ENCODE peak calls at places on chromosomes 13 and 19, in seven cellular contexts. One of them, this sample, is unnamed.

GRCh38 chr19:4878491-4878968 is 11.1 kb upstream of the PLIN3 start:
- DNase-seq in epithelial cell of esophagus: no peak
- DNase-seq in fibroblast of lung: no peak
- DNase-seq in IMR-90: no peak
- DNase-seq in foreskin fibroblast: no peak
- DNase-seq in fibroblast of pulmonary artery: no peak
- DNase-seq in CD4-positive, CD25-positive, alpha-beta regulatory T cell: no peak
- DNase-seq in this sample: no peak

GRCh38 chr19:29491491-29491890 is 34.3 kb upstream of the VSTM2B start:
- DNase-seq in epithelial cell of esophagus: no peak
- DNase-seq in fibroblast of lung: no peak
- DNase-seq in IMR-90: no peak
- DNase-seq in foreskin fibroblast: no peak
- DNase-seq in fibroblast of pulmonary artery: no peak
- DNase-seq in CD4-positive, CD25-positive, alpha-beta regulatory T cell: no peak
- DNase-seq in this sample: no peak

GRCh38 chr19:13171146-13171545 is 20.9 kb downstream of the IER2 start:
- DNase-seq in epithelial cell of esophagus: peak
- DNase-seq in fibroblast of lung: no peak
- DNase-seq in IMR-90: no peak
- DNase-seq in foreskin fibroblast: no peak
- DNase-seq in fibroblast of pulmonary artery: no peak
- DNase-seq in CD4-positive, CD25-positive, alpha-beta regulatory T cell: no peak
- DNase-seq in this sample: no peak

GRCh38 chr19:36149673-36150406 is 2.4 kb downstream of the COX7A1 start:
- DNase-seq in epithelial cell of esophagus: peak
- DNase-seq in fibroblast of lung: no peak
- DNase-seq in IMR-90: no peak
- DNase-seq in foreskin fibroblast: no peak
- DNase-seq in fibroblast of pulmonary artery: no peak
- DNase-seq in CD4-positive, CD25-positive, alpha-beta regulatory T cell: no peak
- DNase-seq in this sample: no peak

GRCh38 chr19:31334849-31335624 is 14.2 kb downstream of the TSHZ3 start:
- DNase-seq in epithelial cell of esophagus: peak
- DNase-seq in fibroblast of lung: peak
- DNase-seq in IMR-90: peak
- DNase-seq in foreskin fibroblast: no peak
- DNase-seq in fibroblast of pulmonary artery: peak
- DNase-seq in CD4-positive, CD25-positive, alpha-beta regulatory T cell: no peak
- DNase-seq in this sample: no peak

GRCh38 chr13:41974262-41974900 is 13.5 kb upstream of the VWA8 start:
- DNase-seq in epithelial cell of esophagus: peak
- DNase-seq in fibroblast of lung: no peak
- DNase-seq in IMR-90: no peak
- DNase-seq in foreskin fibroblast: no peak
- DNase-seq in fibroblast of pulmonary artery: no peak
- DNase-seq in CD4-positive, CD25-positive, alpha-beta regulatory T cell: no peak
- DNase-seq in this sample: peak

GRCh38 chr13:66886248-66886647 is 343.9 kb downstream of the PCDH9 start:
- DNase-seq in epithelial cell of esophagus: peak
- DNase-seq in fibroblast of lung: peak
- DNase-seq in IMR-90: no peak
- DNase-seq in foreskin fibroblast: no peak
- DNase-seq in fibroblast of pulmonary artery: no peak
- DNase-seq in CD4-positive, CD25-positive, alpha-beta regulatory T cell: no peak
- DNase-seq in this sample: no peak

GRCh38 chr13:20955496-20955895 is 53.0 kb upstream of the XPO4 start:
- DNase-seq in epithelial cell of esophagus: no peak
- DNase-seq in fibroblast of lung: no peak
- DNase-seq in IMR-90: no peak
- DNase-seq in foreskin fibroblast: no peak
- DNase-seq in fibroblast of pulmonary artery: no peak
- DNase-seq in CD4-positive, CD25-positive, alpha-beta regulatory T cell: no peak
- DNase-seq in this sample: no peak

GRCh38 chr19:6769006-6769637 is 1.9 kb upstream of the SH2D3A start:
- DNase-seq in epithelial cell of esophagus: peak
- DNase-seq in fibroblast of lung: no peak
- DNase-seq in IMR-90: peak
- DNase-seq in foreskin fibroblast: peak
- DNase-seq in fibroblast of pulmonary artery: peak
- DNase-seq in CD4-positive, CD25-positive, alpha-beta regulatory T cell: peak
- DNase-seq in this sample: no peak

GRCh38 chr19:30229524-30230174 is 142.5 kb upstream of the ZNF536 start:
- DNase-seq in epithelial cell of esophagus: no peak
- DNase-seq in fibroblast of lung: no peak
- DNase-seq in IMR-90: peak
- DNase-seq in foreskin fibroblast: peak
- DNase-seq in fibroblast of pulmonary artery: no peak
- DNase-seq in CD4-positive, CD25-positive, alpha-beta regulatory T cell: no peak
- DNase-seq in this sample: no peak

GRCh38 chr19:54708781-54709180 is 15.5 kb upstream of the KIR3DL3 start:
- DNase-seq in epithelial cell of esophagus: no peak
- DNase-seq in fibroblast of lung: no peak
- DNase-seq in IMR-90: no peak
- DNase-seq in foreskin fibroblast: no peak
- DNase-seq in fibroblast of pulmonary artery: no peak
- DNase-seq in CD4-positive, CD25-positive, alpha-beta regulatory T cell: no peak
- DNase-seq in this sample: no peak

GRCh38 chr19:6423499-6424189 is 967 bp downstream of the KHSRP start:
- DNase-seq in epithelial cell of esophagus: peak
- DNase-seq in fibroblast of lung: peak
- DNase-seq in IMR-90: peak
- DNase-seq in foreskin fibroblast: peak
- DNase-seq in fibroblast of pulmonary artery: peak
- DNase-seq in CD4-positive, CD25-positive, alpha-beta regulatory T cell: peak
- DNase-seq in this sample: no peak

GRCh38 chr19:55855160-55855559 is 18.8 kb downstream of the NLRP4 start:
- DNase-seq in epithelial cell of esophagus: no peak
- DNase-seq in fibroblast of lung: no peak
- DNase-seq in IMR-90: no peak
- DNase-seq in foreskin fibroblast: no peak
- DNase-seq in fibroblast of pulmonary artery: no peak
- DNase-seq in CD4-positive, CD25-positive, alpha-beta regulatory T cell: no peak
- DNase-seq in this sample: no peak

DNA sequence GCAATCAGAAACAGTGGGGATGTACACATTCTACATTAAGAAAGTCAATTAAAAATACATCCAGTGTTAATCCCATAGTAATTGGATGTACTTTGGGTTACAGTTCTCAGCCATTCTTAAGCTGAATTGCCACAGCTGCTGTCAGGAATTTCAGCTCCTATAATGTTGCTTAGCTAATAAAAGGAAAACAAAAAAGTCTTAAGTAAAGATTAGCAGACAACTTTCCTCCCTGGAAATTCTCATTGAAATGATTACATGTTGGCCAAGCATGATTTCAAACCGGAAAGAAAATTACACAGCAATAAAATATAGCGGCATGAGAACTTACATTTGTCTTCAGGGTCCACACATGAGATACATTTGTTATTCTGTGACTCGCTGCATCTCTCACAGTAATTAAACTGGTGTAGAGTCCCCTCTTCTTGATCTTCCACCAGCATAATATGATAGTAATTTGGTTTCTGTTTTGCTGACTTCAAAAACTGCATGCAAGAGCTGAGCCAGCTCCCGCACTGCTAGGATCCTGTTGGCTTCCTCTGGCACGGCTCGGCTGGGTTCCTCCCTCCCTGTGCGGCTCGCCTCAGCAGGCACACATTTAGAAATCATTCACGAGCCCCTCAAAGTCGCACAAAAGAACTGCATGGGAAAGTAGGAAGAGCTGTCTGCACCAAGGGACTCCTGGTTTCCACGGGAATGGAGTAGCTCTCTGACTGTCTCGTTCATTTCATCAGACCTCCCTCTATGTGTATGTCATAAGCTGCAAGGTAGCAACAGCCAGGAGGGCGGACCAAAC is at the start of gene HTR2A:
- DNase-seq in epithelial cell of esophagus: peak
- DNase-seq in fibroblast of lung: peak
- DNase-seq in IMR-90: peak
- DNase-seq in foreskin fibroblast: peak
- DNase-seq in fibroblast of pulmonary artery: peak
- DNase-seq in CD4-positive, CD25-positive, alpha-beta regulatory T cell: no peak
- DNase-seq in this sample: peak
- H3K4me3 ChIP-seq in epithelial cell of esophagus: no peak
- H3K4me3 ChIP-seq in fibroblast of lung: peak
- H3K4me3 ChIP-seq in IMR-90: peak
- H3K4me3 ChIP-seq in foreskin fibroblast: peak
- H3K4me3 ChIP-seq in fibroblast of pulmonary artery: peak
- H3K4me3 ChIP-seq in CD4-positive, CD25-positive, alpha-beta regulatory T cell: no peak
- H3K4me3 ChIP-seq in this sample: peak

GRCh38 chr13:95607363-95607762 is 37.1 kb downstream of the DZIP1 start:
- DNase-seq in epithelial cell of esophagus: peak
- DNase-seq in fibroblast of lung: peak
- DNase-seq in IMR-90: peak
- DNase-seq in foreskin fibroblast: peak
- DNase-seq in fibroblast of pulmonary artery: peak
- DNase-seq in CD4-positive, CD25-positive, alpha-beta regulatory T cell: no peak
- DNase-seq in this sample: no peak

GRCh38 chr13:95604534-95604915 is 40.0 kb downstream of the DZIP1 start:
- DNase-seq in epithelial cell of esophagus: peak
- DNase-seq in fibroblast of lung: peak
- DNase-seq in IMR-90: peak
- DNase-seq in foreskin fibroblast: no peak
- DNase-seq in fibroblast of pulmonary artery: peak
- DNase-seq in CD4-positive, CD25-positive, alpha-beta regulatory T cell: no peak
- DNase-seq in this sample: no peak

GRCh38 chr13:95608640-95609280 is 35.7 kb downstream of the DZIP1 start:
- DNase-seq in epithelial cell of esophagus: peak
- DNase-seq in fibroblast of lung: peak
- DNase-seq in IMR-90: no peak
- DNase-seq in foreskin fibroblast: no peak
- DNase-seq in fibroblast of pulmonary artery: no peak
- DNase-seq in CD4-positive, CD25-positive, alpha-beta regulatory T cell: no peak
- DNase-seq in this sample: no peak

GRCh38 chr13:95603887-95604533 is 40.5 kb downstream of the DZIP1 start:
- DNase-seq in epithelial cell of esophagus: peak
- DNase-seq in fibroblast of lung: peak
- DNase-seq in IMR-90: no peak
- DNase-seq in foreskin fibroblast: peak
- DNase-seq in fibroblast of pulmonary artery: peak
- DNase-seq in CD4-positive, CD25-positive, alpha-beta regulatory T cell: no peak
- DNase-seq in this sample: peak

DNA sequence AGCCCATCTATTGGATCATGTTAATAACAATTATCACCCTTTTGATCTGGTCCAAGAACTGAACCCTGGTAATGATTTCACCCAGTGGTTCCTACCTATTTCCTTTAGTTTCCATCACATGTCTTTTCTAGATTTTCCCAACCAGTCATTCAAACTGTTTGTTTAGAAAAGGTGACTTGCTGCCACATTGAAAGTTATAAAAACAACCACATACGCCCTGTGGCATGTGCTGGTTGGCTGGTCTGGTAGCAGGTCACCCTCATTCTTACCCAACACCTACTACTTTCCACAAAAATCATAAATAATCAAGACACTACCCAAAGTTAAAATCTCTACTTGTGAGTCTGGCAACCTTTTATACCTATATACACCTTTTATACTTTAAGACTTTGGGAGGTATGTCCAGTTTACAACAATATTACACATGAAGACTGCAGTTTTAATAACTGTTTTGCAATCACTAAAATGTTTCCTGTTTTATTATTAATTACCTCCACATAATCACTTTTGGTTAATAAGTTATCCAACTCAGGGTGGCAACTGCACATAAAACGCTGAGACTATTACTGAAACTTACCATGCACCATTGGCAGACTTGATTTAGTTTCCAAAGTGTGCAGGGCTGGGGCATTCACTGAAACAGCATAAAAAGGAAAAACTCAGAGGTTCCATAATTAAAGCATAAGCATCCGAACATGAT is 38.9 kb downstream of the DZIP1 start:
- DNase-seq in epithelial cell of esophagus: peak
- DNase-seq in fibroblast of lung: no peak
- DNase-seq in IMR-90: no peak
- DNase-seq in foreskin fibroblast: no peak
- DNase-seq in fibroblast of pulmonary artery: no peak
- DNase-seq in CD4-positive, CD25-positive, alpha-beta regulatory T cell: no peak
- DNase-seq in this sample: no peak
- H3K4me3 ChIP-seq in epithelial cell of esophagus: no peak
- H3K4me3 ChIP-seq in fibroblast of lung: no peak
- H3K4me3 ChIP-seq in IMR-90: no peak
- H3K4me3 ChIP-seq in foreskin fibroblast: no peak
- H3K4me3 ChIP-seq in fibroblast of pulmonary artery: no peak
- H3K4me3 ChIP-seq in CD4-positive, CD25-positive, alpha-beta regulatory T cell: no peak
- H3K4me3 ChIP-seq in this sample: no peak

DNA sequence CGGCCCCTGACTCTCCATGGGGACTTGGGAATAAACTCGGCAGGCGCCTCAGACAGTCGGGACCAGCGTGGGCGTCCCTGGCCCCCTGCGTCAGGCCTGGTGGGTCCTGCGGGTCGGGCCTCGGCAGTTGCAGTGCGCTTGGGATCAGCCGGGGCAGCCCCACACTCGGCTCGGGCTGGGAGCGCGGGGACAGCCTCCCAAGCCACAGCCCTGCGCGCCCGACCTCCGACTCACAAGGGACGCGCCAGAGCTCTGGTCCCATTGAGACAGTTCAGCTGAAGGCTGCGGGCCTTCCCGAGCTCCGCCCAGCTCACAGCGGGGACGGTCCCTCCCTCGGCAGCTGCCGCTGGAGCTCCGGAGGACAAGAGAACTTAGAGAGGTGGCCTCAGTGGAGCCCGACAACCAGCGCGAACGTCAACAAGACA is 45.7 kb upstream of the ZNF730 start:
- DNase-seq in epithelial cell of esophagus: no peak
- DNase-seq in fibroblast of lung: peak
- DNase-seq in IMR-90: peak
- DNase-seq in foreskin fibroblast: peak
- DNase-seq in fibroblast of pulmonary artery: peak
- DNase-seq in CD4-positive, CD25-positive, alpha-beta regulatory T cell: no peak
- DNase-seq in this sample: no peak
- H3K4me3 ChIP-seq in epithelial cell of esophagus: peak
- H3K4me3 ChIP-seq in fibroblast of lung: peak
- H3K4me3 ChIP-seq in IMR-90: peak
- H3K4me3 ChIP-seq in foreskin fibroblast: peak
- H3K4me3 ChIP-seq in fibroblast of pulmonary artery: peak
- H3K4me3 ChIP-seq in CD4-positive, CD25-positive, alpha-beta regulatory T cell: no peak
- H3K4me3 ChIP-seq in this sample: no peak

GRCh38 chr13:98978280-98978679 is 416 bp upstream of the DOCK9 start:
- DNase-seq in epithelial cell of esophagus: peak
- DNase-seq in fibroblast of lung: peak
- DNase-seq in IMR-90: peak
- DNase-seq in foreskin fibroblast: peak
- DNase-seq in fibroblast of pulmonary artery: peak
- DNase-seq in CD4-positive, CD25-positive, alpha-beta regulatory T cell: no peak
- DNase-seq in this sample: no peak

GRCh38 chr13:98976941-98977340 is 923 bp downstream of the DOCK9 start:
- DNase-seq in epithelial cell of esophagus: no peak
- DNase-seq in fibroblast of lung: peak
- DNase-seq in IMR-90: peak
- DNase-seq in foreskin fibroblast: no peak
- DNase-seq in fibroblast of pulmonary artery: peak
- DNase-seq in CD4-positive, CD25-positive, alpha-beta regulatory T cell: no peak
- DNase-seq in this sample: no peak

GRCh38 chr13:98976338-98976737 is 1.5 kb downstream of the DOCK9 start:
- DNase-seq in epithelial cell of esophagus: no peak
- DNase-seq in fibroblast of lung: peak
- DNase-seq in IMR-90: peak
- DNase-seq in foreskin fibroblast: peak
- DNase-seq in fibroblast of pulmonary artery: peak
- DNase-seq in CD4-positive, CD25-positive, alpha-beta regulatory T cell: no peak
- DNase-seq in this sample: no peak

GRCh38 chr13:98979012-98979411 is 1.1 kb upstream of the DOCK9 start:
- DNase-seq in epithelial cell of esophagus: no peak
- DNase-seq in fibroblast of lung: no peak
- DNase-seq in IMR-90: no peak
- DNase-seq in foreskin fibroblast: no peak
- DNase-seq in fibroblast of pulmonary artery: no peak
- DNase-seq in CD4-positive, CD25-positive, alpha-beta regulatory T cell: no peak
- DNase-seq in this sample: no peak

GRCh38 chr13:98977568-98978270 is at the start of gene DOCK9:
- DNase-seq in epithelial cell of esophagus: peak
- DNase-seq in fibroblast of lung: peak
- DNase-seq in IMR-90: peak
- DNase-seq in foreskin fibroblast: peak
- DNase-seq in fibroblast of pulmonary artery: peak
- DNase-seq in CD4-positive, CD25-positive, alpha-beta regulatory T cell: no peak
- DNase-seq in this sample: no peak
- H3K4me3 ChIP-seq in epithelial cell of esophagus: peak
- H3K4me3 ChIP-seq in fibroblast of lung: peak
- H3K4me3 ChIP-seq in IMR-90: peak
- H3K4me3 ChIP-seq in foreskin fibroblast: peak
- H3K4me3 ChIP-seq in fibroblast of pulmonary artery: peak
- H3K4me3 ChIP-seq in CD4-positive, CD25-positive, alpha-beta regulatory T cell: no peak
- H3K4me3 ChIP-seq in this sample: peak